ENCODE peak calls at places on chromosomes 11 and 22, in eight cellular contexts. V, Y, Z, U, N, M, X and D are unnamed samples.

GRCh38 chr11:36009469-36009868 is 65.6 kb downstream of the LDLRAD3 start:
- DNase-seq in Z (peak; percentile 67), M (no peak), V (no peak), X (no peak), N (no peak), Y (no peak), U (no peak), D (no peak)

GRCh38 chr11:10529279-10529678 is 11.7 kb downstream of the RNF141 start:
- DNase-seq in M (no peak), X (no peak), N (no peak), U (no peak), V (no peak), Z (no peak), Y (no peak), D (no peak)

GRCh38 chr11:34585870-34586654 is 34.8 kb upstream of the EHF start:
- DNase-seq in Y (peak; percentile 66), V (no peak), U (no peak), N (no peak), Z (peak; percentile 87), X (no peak), M (no peak), D (no peak)

GRCh38 chr22:19121631-19122142 is 525 bp downstream of the DGCR2 start:
- DNase-seq in X (peak; percentile 80), Y (peak; percentile 74), V (peak; percentile 22), M (peak; percentile 74), N (peak; percentile 67), U (peak; percentile 69), Z (peak; percentile 32), D (peak; percentile 66)

GRCh38 chr11:70871881-70872280 is 380.5 kb downstream of the SHANK2 start:
- DNase-seq in Y (no peak), Z (peak; percentile 4), N (no peak), V (no peak), M (no peak), X (peak; percentile 90), U (no peak), D (no peak)

GRCh38 chr11:96520939-96521338 is 131.1 kb downstream of the JRKL start:
- DNase-seq in X (no peak), Z (no peak), M (no peak), N (no peak), Y (no peak), V (no peak), U (no peak), D (no peak)

GRCh38 chr22:40637181-40638150 is 947 bp upstream of the MRTFA start:
- DNase-seq in N (no peak), V (peak; percentile 29), U (peak; percentile 59), X (peak; percentile 77), M (peak; percentile 56), Z (no peak), Y (no peak), D (peak; percentile 33)

GRCh38 chr22:20238567-20239062 is 29.5 kb downstream of the RTN4R start:
- DNase-seq in M (peak; percentile 47), Z (no peak), X (no peak), N (peak; percentile 48), Y (peak; percentile 85), U (peak; percentile 60), V (peak; percentile 23), D (no peak)

GRCh38 chr22:50191041-50191740 is 5.5 kb downstream of the TRABD start:
- DNase-seq in Z (no peak), V (peak; percentile 72), M (peak; percentile 71), X (no peak), Y (no peak), N (no peak), U (peak; percentile 50), D (no peak)

GRCh38 chr11:100739636-100740035 is 52.5 kb downstream of the ARHGAP42 start:
- DNase-seq in V (no peak), Z (peak; percentile 91), X (no peak), N (no peak), U (peak; percentile 35), Y (peak; percentile 36), M (peak; percentile 32), D (no peak)

GRCh38 chr11:126355926-126356897 is 726 bp downstream of the ST3GAL4 start:
- DNase-seq in N (no peak), X (peak; percentile 80), V (no peak), Z (no peak), Y (no peak), U (no peak), M (no peak), D (peak; percentile 55)

GRCh38 chr11:47233989-47234668 is 14.5 kb downstream of the ACP2 start:
- DNase-seq in X (no peak), V (no peak), U (no peak), Z (peak; percentile 77), M (peak; percentile 58), N (no peak), Y (peak; percentile 59), D (peak; percentile 33)

GRCh38 chr11:122494171-122494570 is 161.4 kb upstream of the UBASH3B start:
- DNase-seq in M (no peak), U (no peak), X (no peak), Y (no peak), V (no peak), Z (peak; percentile 53), N (no peak), D (no peak)

GRCh38 chr11:67648796-67649613 is 1.5 kb downstream of the ACY3 start:
- DNase-seq in X (peak; percentile 61), M (no peak), V (no peak), N (no peak), Y (no peak), Z (no peak), U (no peak), D (no peak)

GRCh38 chr22:28207281-28208030 is 288.4 kb upstream of the PITPNB start:
- DNase-seq in V (no peak), Z (no peak), X (no peak), Y (no peak), U (no peak), M (no peak), N (no peak), D (no peak)

GRCh38 chr22:18968011-18968749 is 32.1 kb upstream of the PRODH start:
- DNase-seq in N (peak; percentile 57), Y (peak; percentile 81), V (no peak), M (peak; percentile 31), U (no peak), X (no peak), Z (peak; percentile 14), D (no peak)

GRCh38 chr11:45859661-45860140 is 12.4 kb downstream of the CRY2 start:
- DNase-seq in M (peak; percentile 95), U (peak; percentile 93), N (peak; percentile 94), X (peak; percentile 99), V (no peak), Z (peak; percentile 99), Y (peak; percentile 62), D (peak; percentile 92)

GRCh38 chr11:99423435-99423983 is 402.8 kb downstream of the CNTN5 start:
- DNase-seq in Z (no peak), Y (no peak), M (no peak), U (no peak), N (no peak), V (no peak), X (no peak), D (no peak)

GRCh38 chr11:102914238-102915043 is 39.7 kb upstream of the MMP12 start:
- DNase-seq in X (peak; percentile 66), V (no peak), M (peak; percentile 19), N (no peak), U (no peak), Z (peak; percentile 68), Y (peak; percentile 51), D (no peak)

DNA sequence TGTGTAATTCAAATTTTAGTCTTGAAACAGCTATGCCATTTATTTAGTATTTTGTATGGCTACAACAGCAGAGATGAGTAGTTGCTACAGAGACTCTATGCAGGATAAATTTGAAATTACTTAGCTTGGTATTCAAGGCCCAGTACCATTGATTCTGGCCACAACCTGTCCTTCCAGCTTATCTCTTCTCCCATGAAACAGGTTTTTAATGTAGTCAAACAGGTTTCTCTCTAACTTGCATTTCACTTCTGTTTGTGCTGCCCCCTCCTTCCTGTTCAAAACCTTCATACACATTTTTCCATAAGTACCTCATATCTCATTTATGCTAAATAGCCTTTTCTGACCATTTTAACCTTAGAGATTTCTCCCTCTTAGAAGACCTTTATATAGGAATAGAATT is 3.3 kb downstream of the USP47 start:
- DNase-seq in V (no peak), M (peak; percentile 75), Y (no peak), X (no peak), U (no peak), Z (no peak), N (peak; percentile 51), D (no peak)
- H3K4me1 ChIP-seq in V (peaks cover 63% of the 10 kb centered on the region), M (peaks cover 68% of the 10 kb centered on the region), Y (peaks cover 39% of the 10 kb centered on the region), X (peaks cover 2% of the 10 kb centered on the region), U (peaks cover 23% of the 10 kb centered on the region), Z (peaks cover 2% of the 10 kb centered on the region), N (peaks cover 61% of the 10 kb centered on the region), D (peaks cover 90% of the 10 kb centered on the region)

DNA sequence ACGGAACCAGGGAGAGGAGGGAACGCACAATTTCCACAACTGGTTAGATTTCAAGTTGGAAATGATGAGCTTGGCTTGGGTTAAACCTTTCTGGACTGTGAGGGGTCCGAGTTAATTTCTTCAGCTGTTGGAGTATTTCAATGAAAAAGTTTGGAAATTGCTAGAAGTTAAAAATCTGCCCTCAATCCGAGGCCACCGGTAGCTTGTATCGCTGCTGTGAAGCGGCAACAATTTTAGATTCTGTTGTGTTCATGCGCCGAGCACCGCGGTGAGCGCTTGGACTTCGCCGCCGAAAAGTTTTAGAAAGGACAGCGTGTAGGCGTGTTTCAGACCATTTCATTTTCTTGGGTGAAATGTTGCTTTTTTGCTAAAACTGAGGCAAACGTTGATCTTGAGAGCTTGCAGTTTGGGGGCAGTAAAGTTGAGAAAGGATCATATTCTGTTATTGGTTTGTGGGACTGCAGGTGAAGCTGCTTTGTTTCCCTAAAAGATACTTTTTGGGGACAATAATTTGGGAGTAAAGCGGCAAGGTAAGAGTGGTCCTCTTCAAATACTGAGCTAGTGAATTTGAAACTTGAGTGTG is 908 bp downstream of the FBXO7 start:
- DNase-seq in N (peak; percentile 18), M (peak; percentile 32), U (peak; percentile 39), X (peak; percentile 72), Y (peak; percentile 60), V (no peak), Z (peak; percentile 65), D (peak; percentile 26)
- H3K27ac ChIP-seq in N (peak overlapping the region; percentile 99), M (peak overlapping the region; percentile 92), U (peak overlapping the region; percentile 100), X (peak overlapping the region; percentile 100), Y (no peak overlapping the region), V (peak overlapping the region; percentile 90), Z (peak overlapping the region; percentile 82), D (peak overlapping the region; percentile 99)

GRCh38 chr22:24209016-24209415 is 27.7 kb downstream of the SUSD2 start:
- DNase-seq in N (no peak), Z (no peak), M (no peak), V (no peak), U (no peak), Y (no peak), X (no peak), D (no peak)
- H3K4me1 ChIP-seq in N (peaks cover 24% of the 10 kb centered on the region), Z (peaks cover 15% of the 10 kb centered on the region), M (peaks cover 32% of the 10 kb centered on the region), V (peaks cover 8% of the 10 kb centered on the region), U (peaks cover 3% of the 10 kb centered on the region), Y (no peaks in the 10 kb centered on the region), X (no peaks in the 10 kb centered on the region), D (peaks cover 28% of the 10 kb centered on the region)

GRCh38 chr11:26974068-26974790 is 19.7 kb upstream of the FIBIN start:
- DNase-seq in Z (peak; percentile 50), Y (peak; percentile 8), M (no peak), X (no peak), N (no peak), U (no peak), V (no peak), D (no peak)

GRCh38 chr11:26971961-26972360 is 22.0 kb upstream of the FIBIN start:
- DNase-seq in U (no peak), Z (no peak), N (no peak), X (no peak), M (no peak), V (no peak), Y (no peak), D (no peak)

DNA sequence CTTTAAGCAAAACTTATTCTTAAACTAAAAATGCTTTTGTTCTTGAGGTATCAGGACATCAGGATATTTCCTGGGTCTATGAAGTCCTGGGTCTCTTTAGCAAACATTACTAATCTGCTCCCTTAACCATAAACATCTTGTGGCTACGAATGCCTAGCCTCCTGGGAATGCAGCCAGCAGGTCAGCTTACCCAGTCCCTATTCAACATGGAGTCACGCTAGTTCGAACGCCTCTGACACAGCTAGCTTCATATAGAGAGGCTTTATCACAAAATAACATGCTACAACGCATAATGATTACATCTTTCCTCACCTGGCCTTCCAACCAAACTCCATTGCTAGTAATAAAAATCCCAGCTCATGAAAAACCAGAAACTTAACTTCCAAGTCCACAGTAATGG is 17.5 kb upstream of the FIBIN start:
- DNase-seq in N (no peak), X (no peak), Y (no peak), M (no peak), Z (peak; percentile 77), V (no peak), U (no peak), D (no peak)
- H3K27ac ChIP-seq in N (no peak overlapping the region), X (peak overlapping the region; percentile 47), Y (no peak overlapping the region), M (no peak overlapping the region), Z (no peak overlapping the region), V (no peak overlapping the region), U (no peak overlapping the region), D (no peak overlapping the region)